ENCODE peak calls at places on chromosomes 5 and 9, in four cellular contexts. M, K, Q and X are unnamed samples.

GRCh38 chr9:21559402-21560280 is 77.5 kb upstream of the IFNE start:
- DNase-seq in M (peak), K (no peak), Q (peak), X (peak)

GRCh38 chr9:107484117-107484723 is 5.3 kb downstream of the KLF4 start:
- DNase-seq in M (peak), K (peak), Q (peak), X (peak)

GRCh38 chr5:128494516-128494915 is 43.5 kb downstream of the FBN2 start:
- DNase-seq in M (no peak), K (no peak), Q (peak), X (no peak)

GRCh38 chr5:35803221-35803651 is 53.5 kb upstream of the IL7R start:
- DNase-seq in M (peak), K (peak), Q (no peak), X (no peak)

GRCh38 chr5:57492632-57493031 is 10.0 kb upstream of the ACTBL2 start:
- DNase-seq in M (no peak), K (no peak), Q (no peak), X (no peak)

GRCh38 chr5:42583322-42583721 is 160.1 kb downstream of the GHR start:
- DNase-seq in M (peak), K (peak), Q (peak), X (peak)

GRCh38 chr9:136077491-136077890 is 17.6 kb downstream of the NACC2 start:
- DNase-seq in M (no peak), K (no peak), Q (no peak), X (no peak)

GRCh38 chr5:1930880-1931589 is 48.3 kb upstream of the IRX4 start:
- DNase-seq in M (no peak), K (peak), Q (no peak), X (no peak)

GRCh38 chr9:117714282-117714681 is 10.1 kb downstream of the TLR4 start:
- DNase-seq in M (no peak), K (no peak), Q (no peak), X (no peak)

GRCh38 chr9:136551401-136552116 is 5.7 kb upstream of the NOTCH1 start:
- DNase-seq in M (peak), K (peak), Q (peak), X (peak)

GRCh38 chr9:137226338-137227056 is 805 bp upstream of the RNF224 start:
- DNase-seq in M (no peak), K (no peak), Q (peak), X (peak)

GRCh38 chr5:84618262-84618661 is 233.6 kb upstream of the EDIL3 start:
- DNase-seq in M (no peak), K (no peak), Q (no peak), X (no peak)

DNA sequence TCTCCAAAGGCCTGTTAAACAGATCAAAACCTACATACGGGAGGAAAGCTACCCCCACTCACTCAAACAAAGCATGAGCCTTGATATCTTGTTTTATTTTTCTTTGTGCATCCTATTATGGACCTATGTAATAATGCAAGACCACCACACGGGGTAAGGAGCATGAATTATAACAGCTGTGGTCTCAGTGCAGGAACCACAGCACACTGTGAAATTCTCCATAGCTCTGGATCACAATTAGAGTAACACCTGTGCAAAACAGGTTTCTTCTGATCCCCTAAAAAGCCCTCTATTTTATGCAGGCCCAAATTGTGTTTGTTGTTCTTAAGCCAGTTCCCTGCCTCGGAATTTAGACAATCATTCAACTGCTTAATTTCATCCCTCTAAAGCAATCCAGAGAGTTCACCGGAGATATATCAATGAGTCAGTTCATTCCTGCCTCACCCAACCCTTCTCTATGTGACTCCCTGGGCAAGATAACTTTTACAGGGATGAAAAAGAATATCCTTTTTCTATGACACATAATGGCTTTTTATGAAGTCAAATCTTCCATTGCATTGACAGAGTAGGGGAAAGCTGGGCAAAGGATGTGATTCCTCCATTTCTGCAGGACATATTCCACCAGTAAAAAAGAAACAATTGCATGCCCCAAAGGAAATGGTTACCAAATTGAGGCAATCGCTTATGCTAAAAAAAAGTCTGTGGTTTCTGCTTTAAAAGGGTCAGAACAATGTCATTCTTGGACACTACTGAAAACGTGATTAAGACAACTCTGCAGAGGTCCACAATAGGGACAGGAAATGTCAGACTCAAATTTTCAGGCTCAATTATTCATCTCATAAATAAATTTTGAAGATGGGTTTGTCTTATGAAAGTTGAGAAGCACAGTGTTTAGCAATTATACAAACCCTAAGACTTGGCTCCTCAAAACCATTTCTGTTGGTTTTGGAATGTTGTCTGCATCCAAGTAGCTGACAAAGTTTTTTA is 41.6 kb upstream of the FST start:
- DNase-seq in M (peak), K (no peak), Q (peak), X (peak)
- TF ChIP-seq CTCF in M (no peak), K (no peak), Q (no peak), X (no peak)

DNA sequence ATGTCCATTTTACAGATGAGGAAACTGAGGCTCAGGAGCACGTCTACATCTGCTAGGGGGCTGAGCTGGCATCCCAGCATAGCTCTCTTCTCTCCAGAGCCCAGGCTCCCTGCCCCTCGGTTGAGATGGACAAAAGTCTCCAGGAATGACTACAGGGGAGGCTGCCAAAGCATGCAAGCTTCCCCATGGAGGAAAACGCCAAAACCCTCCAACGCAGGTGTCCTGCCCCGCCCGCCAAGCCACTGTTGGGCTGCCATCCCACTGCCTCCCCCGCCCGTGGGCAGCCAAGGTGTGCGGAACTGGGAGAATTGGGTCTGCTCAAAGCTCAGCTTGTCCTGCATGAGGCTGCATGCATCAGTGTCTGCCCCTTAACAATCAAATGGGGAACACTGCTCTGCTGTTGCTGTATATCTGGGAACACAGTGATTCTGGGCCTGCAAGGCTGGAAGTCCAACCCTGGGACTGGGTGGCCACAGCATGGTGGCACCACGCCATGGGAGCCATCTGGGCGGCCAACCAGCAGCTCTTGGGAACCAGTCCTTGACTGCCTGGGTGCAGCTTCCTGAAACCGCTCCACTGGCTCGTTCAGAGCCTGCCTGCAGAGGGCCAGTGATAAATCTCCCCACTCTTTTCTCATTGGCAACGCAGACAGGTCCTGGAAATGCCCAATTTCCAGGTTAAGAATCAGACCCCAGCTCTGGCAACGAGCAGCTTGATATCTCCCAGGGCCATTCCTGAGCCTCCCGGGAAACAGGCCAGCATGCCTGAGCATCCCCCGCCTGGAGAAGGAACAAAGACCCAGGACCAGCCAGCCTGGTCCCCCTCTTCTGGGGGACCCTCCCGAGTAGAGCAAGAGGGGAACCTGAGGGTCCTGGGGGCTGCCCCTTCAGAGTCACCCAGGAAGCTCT is 3.5 kb downstream of the RALGDS start:
- DNase-seq in M (peak), K (peak), Q (no peak), X (no peak)
- H3K4me3 ChIP-seq in M (no peak), K (no peak), Q (no peak), X (no peak)

GRCh38 chr5:147344861-147345260 is 110.0 kb downstream of the STK32A start:
- DNase-seq in M (no peak), K (no peak), Q (no peak), X (no peak)

GRCh38 chr5:147336871-147337270 is 102.0 kb downstream of the STK32A start:
- DNase-seq in M (no peak), K (no peak), Q (no peak), X (no peak)

GRCh38 chr5:147341382-147341781 is 106.6 kb downstream of the STK32A start:
- DNase-seq in M (no peak), K (no peak), Q (no peak), X (no peak)

GRCh38 chr5:147339313-147339712 is 104.5 kb downstream of the STK32A start:
- DNase-seq in M (no peak), K (no peak), Q (no peak), X (no peak)
- TF ChIP-seq CTCF in M (no peak), K (no peak), Q (peak), X (peak)

GRCh38 chr5:52776116-52776515 is 11.6 kb upstream of the ITGA1 start:
- DNase-seq in M (no peak), K (no peak), Q (no peak), X (no peak)
- H3K4me3 ChIP-seq in M (no peak), K (no peak), Q (no peak), X (no peak)

GRCh38 chr5:152097128-152097527 is 172.5 kb upstream of the GLRA1 start:
- DNase-seq in M (no peak), K (no peak), Q (no peak), X (no peak)

GRCh38 chr5:152094076-152094475 is 169.4 kb upstream of the GLRA1 start:
- DNase-seq in M (no peak), K (no peak), Q (no peak), X (no peak)

GRCh38 chr5:152086668-152087067 is 162.0 kb upstream of the GLRA1 start:
- DNase-seq in M (no peak), K (no peak), Q (peak), X (no peak)

GRCh38 chr5:152092580-152092979 is 167.9 kb upstream of the GLRA1 start:
- DNase-seq in M (no peak), K (no peak), Q (peak), X (peak)
- TF ChIP-seq CTCF in M (no peak), K (no peak), Q (no peak), X (no peak)

GRCh38 chr9:36985769-36986547 is 48.1 kb downstream of the PAX5 start:
- DNase-seq in M (no peak), K (no peak), Q (no peak), X (no peak)

GRCh38 chr9:36987409-36987808 is 46.7 kb downstream of the PAX5 start:
- DNase-seq in M (no peak), K (no peak), Q (no peak), X (no peak)

GRCh38 chr9:36985061-36985768 is 48.9 kb downstream of the PAX5 start:
- DNase-seq in M (no peak), K (no peak), Q (no peak), X (no peak)

GRCh38 chr9:36987891-36988290 is 46.2 kb downstream of the PAX5 start:
- DNase-seq in M (peak), K (no peak), Q (peak), X (peak)

DNA sequence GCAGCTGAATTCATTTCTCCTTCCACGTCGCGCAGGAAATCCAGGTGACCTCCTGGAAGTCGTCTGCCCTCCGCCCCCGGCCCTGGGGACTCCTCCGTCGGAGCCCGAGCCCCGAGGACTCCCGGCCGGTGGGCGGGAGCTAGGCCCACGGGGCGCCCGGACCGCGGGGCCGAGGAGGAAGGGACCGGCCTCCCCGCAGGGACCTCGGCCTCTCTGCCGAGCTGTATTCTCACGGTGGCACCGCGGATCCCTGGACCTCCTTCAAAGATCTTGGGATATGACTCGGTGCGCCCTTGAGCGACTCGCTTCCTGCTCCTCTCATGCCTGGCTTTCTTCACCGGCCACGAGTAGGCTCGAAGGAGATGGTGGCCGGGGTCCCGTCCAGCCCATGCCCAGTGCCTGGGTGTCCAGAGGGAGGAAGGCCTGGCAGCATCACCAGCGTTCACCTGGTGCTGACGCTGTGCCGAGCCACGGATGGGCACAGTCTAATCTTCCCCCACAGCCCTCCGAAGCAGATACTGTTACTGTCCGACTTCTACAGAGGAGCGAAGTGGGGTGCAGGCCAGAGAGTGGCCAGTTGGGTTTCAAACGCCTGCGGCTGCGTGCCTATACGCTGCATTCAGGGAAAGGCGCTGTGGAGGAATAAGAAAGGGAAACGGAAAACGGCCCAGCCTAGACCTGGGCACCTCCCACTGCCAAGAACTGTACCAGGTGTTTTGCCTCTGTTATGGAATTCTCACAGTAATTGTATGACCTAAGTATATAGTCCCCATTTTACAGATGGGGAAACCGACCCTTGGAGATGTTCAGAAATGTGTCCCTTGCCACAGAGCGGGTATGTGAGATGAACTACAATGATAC is 47.3 kb downstream of the PAX5 start:
- DNase-seq in M (no peak), K (no peak), Q (no peak), X (no peak)
- H3K4me3 ChIP-seq in M (no peak), K (peak), Q (no peak), X (no peak)

DNA sequence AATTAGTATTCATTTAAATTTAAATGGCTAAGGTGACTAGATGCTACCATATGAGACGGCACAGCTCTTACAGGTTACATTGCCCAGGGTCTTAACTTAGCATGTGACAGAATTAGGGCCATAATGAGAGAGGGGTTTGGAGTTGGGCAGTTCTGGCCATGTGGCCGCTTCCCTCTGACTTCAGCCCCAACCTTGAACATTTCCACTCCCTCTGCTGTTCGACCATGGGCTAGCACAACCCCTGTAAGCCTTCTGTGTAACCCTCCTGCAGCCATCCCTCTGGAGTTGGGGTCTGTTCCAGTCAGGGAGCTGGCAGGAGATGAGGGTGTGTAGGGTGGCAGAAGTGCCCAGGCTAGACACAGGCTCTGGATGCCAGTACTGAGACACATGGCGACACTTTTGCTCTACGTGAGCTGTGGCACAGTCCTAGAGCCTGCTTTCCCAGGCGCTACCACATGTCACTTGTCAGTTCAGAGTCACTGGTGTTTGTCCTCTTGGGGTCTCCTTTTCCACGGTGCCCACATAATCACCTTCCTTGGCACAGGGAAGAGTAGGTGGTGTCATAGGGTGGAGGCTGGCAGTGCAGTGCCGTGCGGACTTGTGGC is 128.7 kb upstream of the PITX1 start:
- DNase-seq in M (no peak), K (no peak), Q (no peak), X (no peak)
- TF ChIP-seq CTCF in M (peak), K (no peak), Q (peak), X (peak)

GRCh38 chr9:98011122-98011521 is 28.0 kb downstream of the ANP32B start:
- DNase-seq in M (no peak), K (no peak), Q (no peak), X (no peak)
- H3K4me3 ChIP-seq in M (no peak), K (no peak), Q (no peak), X (no peak)